ENCODE peak calls at places on chromosome 10, in nine cellular contexts. I, D, F, T, O, B, R, G and Q are unnamed samples. For H3K4me1, the result is how much of the 10 kb centered on the place peaks cover.

GRCh38 chr10:87760195-87760905 is 57.7 kb downstream of the ATAD1 start:
- DNase-seq in I (no peak), D (peak), F (no peak), T (no peak), O (no peak), B (no peak), R (no peak), G (no peak), Q (no peak)

GRCh38 chr10:10092581-10092980 is 925.1 kb upstream of the CELF2 start:
- DNase-seq in I (no peak), D (no peak), F (peak), T (peak), O (no peak), B (no peak), R (peak), G (no peak), Q (no peak)

GRCh38 chr10:10431422-10432066 is 586.1 kb upstream of the CELF2 start:
- DNase-seq in I (no peak), D (no peak), F (no peak), T (no peak), O (no peak), B (no peak), R (no peak), G (no peak), Q (no peak)

GRCh38 chr10:104069610-104070009 is 16.1 kb downstream of the COL17A1 start:
- DNase-seq in I (no peak), D (no peak), F (no peak), T (no peak), O (no peak), B (no peak), R (no peak), G (no peak), Q (no peak)

GRCh38 chr10:1323951-1324350 is 267.8 kb downstream of the WDR37 start:
- DNase-seq in I (no peak), D (no peak), F (no peak), T (no peak), O (no peak), B (no peak), R (no peak), G (no peak), Q (no peak)

GRCh38 chr10:13891542-13892431 is 305.0 kb downstream of the PRPF18 start:
- DNase-seq in I (no peak), D (peak), F (peak), T (no peak), O (no peak), B (no peak), R (peak), G (no peak), Q (no peak)

GRCh38 chr10:72483452-72483851 is 128.7 kb upstream of the DNAJB12 start:
- DNase-seq in I (no peak), D (no peak), F (peak), T (no peak), O (no peak), B (no peak), R (no peak), G (no peak), Q (no peak)

GRCh38 chr10:102540023-102540422 is 36.3 kb downstream of the SUFU start:
- DNase-seq in I (no peak), D (peak), F (peak), T (no peak), O (peak), B (no peak), R (no peak), G (no peak), Q (no peak)

GRCh38 chr10:26706206-26706605 is 8.7 kb downstream of the PDSS1 start:
- DNase-seq in I (no peak), D (no peak), F (no peak), T (peak), O (no peak), B (no peak), R (no peak), G (no peak), Q (no peak)

GRCh38 chr10:113177163-113177935 is 227.3 kb downstream of the TCF7L2 start:
- DNase-seq in I (no peak), D (no peak), F (no peak), T (no peak), O (no peak), B (no peak), R (peak), G (no peak), Q (no peak)

DNA sequence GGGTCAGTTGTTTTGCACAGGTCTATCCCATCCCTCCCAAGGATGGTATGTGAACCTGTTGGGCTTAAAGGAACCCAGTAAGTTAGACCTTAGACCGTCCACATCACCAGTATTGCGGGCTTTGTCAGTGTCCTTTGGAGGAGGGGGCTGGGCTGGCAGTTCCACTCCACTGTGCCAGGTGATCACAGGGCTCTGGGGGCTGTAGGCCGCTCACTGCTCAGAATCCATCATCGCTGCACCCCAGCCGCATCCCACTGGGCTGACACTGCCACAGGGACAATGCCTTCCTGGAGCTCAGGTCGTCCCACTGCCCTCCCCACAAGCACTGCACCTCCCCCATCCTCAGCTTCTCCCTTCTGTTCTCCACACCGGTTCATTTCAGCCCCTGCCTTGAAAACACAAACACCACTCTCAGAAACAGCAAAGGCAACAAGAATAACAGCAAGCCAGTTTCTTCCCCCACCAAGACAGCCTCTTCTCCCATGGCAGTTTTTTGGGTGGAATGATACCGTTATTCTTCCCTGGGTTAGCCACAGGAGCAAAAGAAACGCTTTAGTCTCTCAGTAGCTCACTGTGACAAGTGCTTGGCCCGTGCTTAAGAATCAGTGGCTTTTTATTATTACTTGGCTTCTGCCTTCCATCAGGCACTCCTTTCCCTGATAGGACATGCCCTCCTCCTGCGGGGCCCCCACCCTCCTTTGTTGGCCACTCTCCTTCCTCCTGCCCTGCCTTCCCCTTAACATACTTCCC is 111.2 kb downstream of the GRK5 start:
- DNase-seq in I (no peak), D (no peak), F (no peak), T (no peak), O (no peak), B (no peak), R (peak), G (no peak), Q (no peak)
- H3K4me1 ChIP-seq in I (under half), D (under half), F (under half), T (half or more), O (half or more), B (under half), R (half or more), G (under half), Q (half or more)

GRCh38 chr10:79139124-79139835 is 70.5 kb downstream of the ZMIZ1 start:
- DNase-seq in I (no peak), D (peak), F (peak), T (peak), O (no peak), B (no peak), R (peak), G (peak), Q (peak)
- H3K4me1 ChIP-seq in I (under half), D (under half), F (under half), T (half or more), O (half or more), B (under half), R (under half), G (half or more), Q (under half)

GRCh38 chr10:7892146-7892545 is 73.8 kb downstream of the TAF3 start:
- DNase-seq in I (no peak), D (no peak), F (no peak), T (no peak), O (no peak), B (no peak), R (no peak), G (no peak), Q (no peak)
- H3K4me1 ChIP-seq in I (under half), D (under half), F (under half), T (under half), O (under half), B (under half), R (under half), G (under half), Q (under half)

DNA sequence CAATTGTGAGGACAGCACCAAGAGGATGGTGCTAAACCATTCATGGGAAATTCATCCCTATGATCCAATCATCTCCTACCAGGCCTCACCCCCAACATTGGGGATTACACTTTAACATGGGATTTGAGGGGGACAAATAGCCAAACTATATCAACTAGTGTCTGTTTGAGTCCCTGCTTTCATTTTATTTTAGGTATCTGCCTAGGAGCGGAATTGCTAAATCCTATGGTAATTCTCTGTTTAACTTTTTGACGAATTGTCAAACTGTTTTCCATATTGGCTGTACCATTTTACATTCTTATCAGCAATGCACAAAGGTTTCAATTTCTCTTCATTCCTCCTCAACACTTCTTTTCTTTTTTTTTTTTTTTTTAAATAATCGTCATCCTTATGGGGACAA is 318.4 kb upstream of the NRP1 start:
- DNase-seq in I (no peak), D (no peak), F (no peak), T (no peak), O (no peak), B (no peak), R (no peak), G (no peak), Q (no peak)
- H3K4me1 ChIP-seq in I (under half), D (under half), F (under half), T (under half), O (under half), B (under half), R (under half), G (under half), Q (under half)

GRCh38 chr10:58293989-58294388 is 25.0 kb downstream of the CISD1 start:
- DNase-seq in I (no peak), D (no peak), F (no peak), T (no peak), O (no peak), B (no peak), R (peak), G (no peak), Q (no peak)
- H3K4me1 ChIP-seq in I (under half), D (under half), F (under half), T (under half), O (under half), B (under half), R (under half), G (under half), Q (under half)